ENCODE peak calls at places on chromosomes 13 and 19, in seven cellular contexts. I is transverse colon, A is left ventricle myocardium inferior, P is neural crest cell, X is fibroblast of lung, Y is lower leg skin, J is BE2C. B is an unnamed sample.

GRCh38 chr13:99276706-99277105 is 18.5 kb upstream of the GPR18 start:
- DNase-seq in I (no peak), A (no peak), P (no peak), X (no peak), Y (no peak), J (no peak), B (no peak)

GRCh38 chr13:107025991-107026390 is 458.1 kb upstream of the ARGLU1 start:
- DNase-seq in I (no peak), A (peak), P (no peak), X (peak), Y (peak), J (no peak), B (no peak)

GRCh38 chr13:46286972-46287371 is 75.2 kb downstream of the LRRC63 start:
- DNase-seq in I (no peak), A (no peak), P (no peak), X (no peak), Y (no peak), J (no peak), B (no peak)

GRCh38 chr19:2549701-2550191 is 73.8 kb downstream of the GADD45B start:
- DNase-seq in I (peak), A (peak), P (no peak), X (peak), Y (peak), J (no peak), B (no peak)

GRCh38 chr13:49217962-49218492 is 2.1 kb upstream of the MLNR start:
- DNase-seq in I (no peak), A (no peak), P (no peak), X (no peak), Y (no peak), J (no peak), B (no peak)

GRCh38 chr19:8659905-8660304 is 29.5 kb downstream of the NFILZ start:
- DNase-seq in I (no peak), A (no peak), P (no peak), X (no peak), Y (no peak), J (no peak), B (no peak)

GRCh38 chr19:33496016-33496415 is 25.6 kb downstream of the PEPD start:
- DNase-seq in I (no peak), A (no peak), P (no peak), X (no peak), Y (no peak), J (peak), B (no peak)

GRCh38 chr13:96824110-96824509 is 170.2 kb downstream of the OXGR1 start:
- DNase-seq in I (no peak), A (no peak), P (no peak), X (no peak), Y (no peak), J (no peak), B (no peak)

GRCh38 chr19:3801412-3802096 is 15.4 kb upstream of the MATK start:
- DNase-seq in I (peak), A (peak), P (no peak), X (no peak), Y (peak), J (peak), B (peak)

GRCh38 chr13:96141032-96141431 is 51.1 kb downstream of the HS6ST3 start:
- DNase-seq in I (no peak), A (no peak), P (no peak), X (peak), Y (no peak), J (no peak), B (no peak)

DNA sequence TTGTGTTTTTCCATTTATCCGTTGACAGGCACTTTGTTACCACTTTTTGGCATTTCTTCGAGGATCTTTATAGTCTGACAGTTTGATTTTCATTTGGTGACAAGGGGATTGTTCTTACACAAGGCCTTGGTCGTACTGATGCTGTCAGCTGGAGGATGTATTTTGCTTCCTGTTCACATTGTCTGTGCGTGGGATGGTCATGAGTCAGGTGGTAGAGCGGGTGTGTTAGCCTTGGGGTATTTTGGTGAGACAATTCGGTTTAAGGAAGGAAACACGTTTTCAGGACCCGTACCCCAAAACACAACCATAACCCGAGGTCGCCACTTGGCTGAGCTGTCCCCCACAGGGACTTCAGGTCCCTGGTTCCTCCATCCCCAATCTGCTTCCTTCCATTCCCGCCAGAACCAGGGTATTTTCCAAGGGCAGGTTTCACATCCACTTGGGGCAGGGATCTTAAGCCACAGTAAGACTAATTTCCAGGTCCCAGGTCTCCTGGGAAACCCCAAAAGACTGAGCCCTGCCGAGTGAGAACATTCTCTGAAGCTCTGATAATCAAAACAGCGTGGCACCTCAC is 15.0 kb downstream of the MYO9B start:
- DNase-seq in I (no peak), A (no peak), P (no peak), X (no peak), Y (peak), J (no peak), B (no peak)
- TF ChIP-seq CTCF in I (no peak), A (no peak), P (no peak), X (no peak), Y (no peak), J (no peak), B (no peak)

DNA sequence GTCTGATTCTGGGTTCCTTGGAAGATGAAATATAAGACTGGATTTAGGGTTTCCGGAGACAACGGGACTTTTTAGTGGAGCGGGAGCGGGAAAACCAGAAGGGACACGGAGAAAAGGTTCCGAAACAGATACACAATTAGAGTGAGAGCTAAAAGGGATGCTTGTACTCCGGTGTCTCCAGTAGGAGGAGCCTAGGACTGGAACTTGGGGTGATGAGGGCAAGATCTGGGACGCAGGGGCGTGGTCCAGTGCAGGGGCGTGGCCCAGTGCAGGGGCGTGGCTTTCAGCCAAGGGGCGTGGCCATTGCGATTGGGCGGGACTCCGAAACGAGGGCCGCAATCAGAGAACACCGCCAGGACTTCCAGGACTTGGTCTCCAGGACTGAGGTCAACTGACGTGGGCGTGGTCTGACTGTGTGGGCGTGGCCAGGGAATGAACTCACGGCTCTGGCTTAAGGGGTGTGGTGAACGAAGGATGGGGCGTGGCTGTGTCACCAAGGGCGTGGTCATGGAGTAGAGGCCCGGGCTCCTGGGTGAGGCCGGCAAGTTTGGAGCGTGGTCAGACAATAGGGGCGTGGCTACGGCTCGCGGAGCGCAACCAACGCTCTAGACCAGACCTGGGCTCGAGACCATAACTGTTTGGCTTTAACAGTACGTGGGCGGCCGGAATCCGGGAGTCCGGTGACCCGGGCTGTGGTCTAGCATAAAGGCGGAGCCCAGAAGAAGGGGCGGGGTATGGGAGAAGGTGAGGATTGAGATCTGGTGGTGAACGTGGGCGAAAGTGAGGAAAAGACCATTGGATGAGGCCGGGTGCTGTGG is at the start of gene DKKL1:
- DNase-seq in I (peak), A (peak), P (peak), X (peak), Y (peak), J (peak), B (peak)
- TF ChIP-seq CTCF in I (no peak), A (peak), P (peak), X (peak), Y (no peak), J (no peak), B (no peak)

GRCh38 chr19:57537953-57538547 is 10.9 kb downstream of the ZNF549 start:
- DNase-seq in I (no peak), A (no peak), P (no peak), X (peak), Y (no peak), J (no peak), B (no peak)
- TF ChIP-seq CTCF in I (no peak), A (no peak), P (no peak), X (no peak), Y (no peak), J (no peak), B (no peak)

DNA sequence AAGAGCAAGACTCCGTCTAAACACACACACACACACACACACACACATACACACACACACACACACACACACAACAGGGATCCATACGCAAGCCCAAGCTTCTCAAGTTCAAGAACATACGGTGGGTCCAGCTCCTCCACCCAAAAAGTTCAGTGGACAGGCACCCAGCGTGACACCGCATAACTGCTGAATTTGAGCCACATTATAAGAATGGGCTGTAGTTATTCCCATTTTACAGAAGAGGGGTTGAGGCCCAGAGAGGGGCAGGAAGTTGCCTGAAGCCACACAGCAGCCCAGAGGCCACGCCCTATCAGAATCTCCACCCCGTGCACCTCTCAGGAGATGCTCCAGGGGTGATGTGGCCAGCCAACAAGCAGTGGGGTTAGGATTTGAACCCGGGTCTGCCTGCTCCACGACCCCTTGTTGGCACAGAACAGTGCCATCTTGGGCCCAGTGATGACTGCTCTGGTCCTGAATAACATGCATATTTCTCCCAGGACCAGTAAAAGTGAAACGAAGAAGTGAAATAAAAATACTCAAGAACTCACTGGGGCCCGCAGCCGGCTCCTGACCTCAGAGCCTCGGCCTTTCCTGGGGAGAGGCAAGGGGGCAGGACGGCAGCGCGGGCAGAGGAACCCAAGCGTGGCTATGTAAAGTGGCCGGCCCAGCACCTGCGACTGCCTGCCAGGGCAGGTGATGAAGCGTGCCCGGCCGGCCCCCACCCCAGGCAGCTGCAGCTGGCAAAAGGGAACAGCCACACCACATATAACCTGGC is 61.9 kb downstream of the AP1M1 start:
- DNase-seq in I (peak), A (no peak), P (no peak), X (no peak), Y (no peak), J (no peak), B (no peak)
- TF ChIP-seq CTCF in I (no peak), A (no peak), P (no peak), X (no peak), Y (no peak), J (no peak), B (no peak)

GRCh38 chr19:28977826-28978225 is 235.1 kb downstream of the UQCRFS1 start:
- DNase-seq in I (no peak), A (no peak), P (no peak), X (no peak), Y (no peak), J (no peak), B (peak)

GRCh38 chr19:28981994-28982393 is 231.0 kb downstream of the UQCRFS1 start:
- DNase-seq in I (no peak), A (no peak), P (no peak), X (no peak), Y (no peak), J (no peak), B (no peak)

GRCh38 chr19:28985201-28985600 is 227.8 kb downstream of the UQCRFS1 start:
- DNase-seq in I (no peak), A (no peak), P (no peak), X (no peak), Y (no peak), J (no peak), B (no peak)

GRCh38 chr19:28984315-28984714 is 228.6 kb downstream of the UQCRFS1 start:
- DNase-seq in I (no peak), A (no peak), P (no peak), X (no peak), Y (no peak), J (no peak), B (no peak)

GRCh38 chr19:28980236-28980868 is 232.6 kb downstream of the UQCRFS1 start:
- DNase-seq in I (no peak), A (no peak), P (no peak), X (no peak), Y (no peak), J (no peak), B (no peak)
- TF ChIP-seq CTCF in I (no peak), A (peak), P (peak), X (peak), Y (no peak), J (no peak), B (peak)